ENCODE peak calls at places on chromosomes 3 and 15, in nine cellular contexts. One of them, this sample, is unnamed.

GRCh38 chr15:72616491-72617210 is 37.8 kb upstream of the GOLGA6B start:
- DNase-seq in cardiac fibroblast: no peak
- DNase-seq in uterus: no peak
- DNase-seq in DND-41: peak; percentile 9
- DNase-seq in dorsolateral prefrontal cortex: no peak
- DNase-seq in body of pancreas: no peak
- DNase-seq in neural crest cell: no peak
- DNase-seq in heart left ventricle: no peak
- DNase-seq in CD14-positive monocyte: no peak
- DNase-seq in this sample: no peak

GRCh38 chr15:48642795-48643194 is 2.7 kb downstream of the FBN1 start:
- DNase-seq in cardiac fibroblast: peak; percentile 53
- DNase-seq in uterus: no peak
- DNase-seq in DND-41: no peak
- DNase-seq in dorsolateral prefrontal cortex: no peak
- DNase-seq in body of pancreas: no peak
- DNase-seq in neural crest cell: no peak
- DNase-seq in heart left ventricle: no peak
- DNase-seq in CD14-positive monocyte: no peak
- DNase-seq in this sample: no peak

GRCh38 chr3:117547956-117548550 is 838.5 kb downstream of the TUSC7 start:
- DNase-seq in cardiac fibroblast: peak; percentile 66
- DNase-seq in uterus: no peak
- DNase-seq in DND-41: no peak
- DNase-seq in dorsolateral prefrontal cortex: no peak
- DNase-seq in body of pancreas: no peak
- DNase-seq in neural crest cell: no peak
- DNase-seq in heart left ventricle: no peak
- DNase-seq in CD14-positive monocyte: no peak
- DNase-seq in this sample: no peak

GRCh38 chr3:135155228-135155627 is 360.2 kb downstream of the EPHB1 start:
- DNase-seq in cardiac fibroblast: no peak
- DNase-seq in uterus: no peak
- DNase-seq in DND-41: no peak
- DNase-seq in dorsolateral prefrontal cortex: no peak
- DNase-seq in body of pancreas: no peak
- DNase-seq in neural crest cell: no peak
- DNase-seq in heart left ventricle: no peak
- DNase-seq in CD14-positive monocyte: no peak
- DNase-seq in this sample: no peak

GRCh38 chr3:69410301-69410700 is 24.4 kb upstream of the FRMD4B start:
- DNase-seq in cardiac fibroblast: peak; percentile 79
- DNase-seq in uterus: peak; percentile 59
- DNase-seq in DND-41: peak; percentile 87
- DNase-seq in dorsolateral prefrontal cortex: peak; percentile 38
- DNase-seq in body of pancreas: peak; percentile 76
- DNase-seq in neural crest cell: peak; percentile 70
- DNase-seq in heart left ventricle: peak; percentile 75
- DNase-seq in CD14-positive monocyte: peak; percentile 69
- DNase-seq in this sample: no peak

GRCh38 chr3:172536505-172536904 is 13.3 kb upstream of the TNFSF10 start:
- DNase-seq in cardiac fibroblast: no peak
- DNase-seq in uterus: no peak
- DNase-seq in DND-41: no peak
- DNase-seq in dorsolateral prefrontal cortex: no peak
- DNase-seq in body of pancreas: no peak
- DNase-seq in neural crest cell: no peak
- DNase-seq in heart left ventricle: no peak
- DNase-seq in CD14-positive monocyte: no peak
- DNase-seq in this sample: no peak

GRCh38 chr15:43763819-43764446 is 12.8 kb downstream of the ELL3 start:
- DNase-seq in cardiac fibroblast: no peak
- DNase-seq in uterus: no peak
- DNase-seq in DND-41: no peak
- DNase-seq in dorsolateral prefrontal cortex: no peak
- DNase-seq in body of pancreas: no peak
- DNase-seq in neural crest cell: no peak
- DNase-seq in heart left ventricle: no peak
- DNase-seq in CD14-positive monocyte: no peak
- DNase-seq in this sample: no peak

GRCh38 chr15:95636107-95636506 is 694.4 kb upstream of the NR2F2 start:
- DNase-seq in cardiac fibroblast: no peak
- DNase-seq in uterus: no peak
- DNase-seq in DND-41: no peak
- DNase-seq in dorsolateral prefrontal cortex: no peak
- DNase-seq in body of pancreas: no peak
- DNase-seq in neural crest cell: no peak
- DNase-seq in heart left ventricle: no peak
- DNase-seq in CD14-positive monocyte: no peak
- DNase-seq in this sample: no peak

GRCh38 chr3:55687526-55687925 is 200.4 kb upstream of the WNT5A start:
- DNase-seq in cardiac fibroblast: no peak
- DNase-seq in uterus: no peak
- DNase-seq in DND-41: no peak
- DNase-seq in dorsolateral prefrontal cortex: no peak
- DNase-seq in body of pancreas: no peak
- DNase-seq in neural crest cell: no peak
- DNase-seq in heart left ventricle: no peak
- DNase-seq in CD14-positive monocyte: no peak
- DNase-seq in this sample: no peak

GRCh38 chr3:174358252-174358651 is 500.9 kb upstream of the NAALADL2 start:
- DNase-seq in cardiac fibroblast: no peak
- DNase-seq in uterus: no peak
- DNase-seq in DND-41: no peak
- DNase-seq in dorsolateral prefrontal cortex: no peak
- DNase-seq in body of pancreas: no peak
- DNase-seq in neural crest cell: no peak
- DNase-seq in heart left ventricle: no peak
- DNase-seq in CD14-positive monocyte: no peak
- DNase-seq in this sample: no peak

GRCh38 chr3:194608981-194609380 is 24.2 kb downstream of the TMEM44 start:
- DNase-seq in cardiac fibroblast: no peak
- DNase-seq in uterus: no peak
- DNase-seq in DND-41: no peak
- DNase-seq in dorsolateral prefrontal cortex: no peak
- DNase-seq in body of pancreas: no peak
- DNase-seq in neural crest cell: no peak
- DNase-seq in heart left ventricle: no peak
- DNase-seq in CD14-positive monocyte: peak; percentile 27
- DNase-seq in this sample: no peak

GRCh38 chr3:156307704-156308103 is 187.3 kb downstream of the KCNAB1 start:
- DNase-seq in cardiac fibroblast: peak; percentile 89
- DNase-seq in uterus: peak; percentile 56
- DNase-seq in DND-41: no peak
- DNase-seq in dorsolateral prefrontal cortex: no peak
- DNase-seq in body of pancreas: peak; percentile 60
- DNase-seq in neural crest cell: no peak
- DNase-seq in heart left ventricle: peak; percentile 59
- DNase-seq in CD14-positive monocyte: no peak
- DNase-seq in this sample: no peak

GRCh38 chr3:155854147-155854940 is at the start of gene SLC33A1:
- DNase-seq in cardiac fibroblast: peak; percentile 100
- DNase-seq in uterus: peak; percentile 99
- DNase-seq in DND-41: peak; percentile 99
- DNase-seq in dorsolateral prefrontal cortex: peak; percentile 100
- DNase-seq in body of pancreas: peak; percentile 99
- DNase-seq in neural crest cell: peak; percentile 96
- DNase-seq in heart left ventricle: peak; percentile 99
- DNase-seq in CD14-positive monocyte: peak; percentile 99
- DNase-seq in this sample: peak; percentile 94

GRCh38 chr15:89903015-89903857 is 9.4 kb upstream of the AP3S2 start:
- DNase-seq in cardiac fibroblast: no peak
- DNase-seq in uterus: no peak
- DNase-seq in DND-41: no peak
- DNase-seq in dorsolateral prefrontal cortex: no peak
- DNase-seq in body of pancreas: no peak
- DNase-seq in neural crest cell: no peak
- DNase-seq in heart left ventricle: no peak
- DNase-seq in CD14-positive monocyte: no peak
- DNase-seq in this sample: no peak

GRCh38 chr3:112654492-112654891 is 13.5 kb upstream of the CCDC80 start:
- DNase-seq in cardiac fibroblast: peak; percentile 70
- DNase-seq in uterus: no peak
- DNase-seq in DND-41: no peak
- DNase-seq in dorsolateral prefrontal cortex: no peak
- DNase-seq in body of pancreas: no peak
- DNase-seq in neural crest cell: no peak
- DNase-seq in heart left ventricle: no peak
- DNase-seq in CD14-positive monocyte: no peak
- DNase-seq in this sample: no peak

GRCh38 chr3:45992820-45993219 is 2.8 kb downstream of the FYCO1 start:
- DNase-seq in cardiac fibroblast: peak; percentile 42
- DNase-seq in uterus: no peak
- DNase-seq in DND-41: peak; percentile 40
- DNase-seq in dorsolateral prefrontal cortex: no peak
- DNase-seq in body of pancreas: no peak
- DNase-seq in neural crest cell: no peak
- DNase-seq in heart left ventricle: no peak
- DNase-seq in CD14-positive monocyte: no peak
- DNase-seq in this sample: no peak

GRCh38 chr3:40404591-40405198 is 17.7 kb downstream of the ENTPD3 start:
- DNase-seq in cardiac fibroblast: no peak
- DNase-seq in uterus: no peak
- DNase-seq in DND-41: no peak
- DNase-seq in dorsolateral prefrontal cortex: no peak
- DNase-seq in body of pancreas: no peak
- DNase-seq in neural crest cell: no peak
- DNase-seq in heart left ventricle: no peak
- DNase-seq in CD14-positive monocyte: no peak
- DNase-seq in this sample: no peak

GRCh38 chr3:158471639-158472294 is 99.2 kb upstream of the MLF1 start:
- DNase-seq in cardiac fibroblast: peak; percentile 84
- DNase-seq in uterus: no peak
- DNase-seq in DND-41: no peak
- DNase-seq in dorsolateral prefrontal cortex: no peak
- DNase-seq in body of pancreas: no peak
- DNase-seq in neural crest cell: no peak
- DNase-seq in heart left ventricle: no peak
- DNase-seq in CD14-positive monocyte: no peak
- DNase-seq in this sample: no peak

GRCh38 chr3:147410518-147411234 is 1.5 kb downstream of the ZIC1 start:
- DNase-seq in cardiac fibroblast: no peak
- DNase-seq in uterus: no peak
- DNase-seq in DND-41: no peak
- DNase-seq in dorsolateral prefrontal cortex: no peak
- DNase-seq in body of pancreas: no peak
- DNase-seq in neural crest cell: no peak
- DNase-seq in heart left ventricle: no peak
- DNase-seq in CD14-positive monocyte: no peak
- DNase-seq in this sample: no peak

GRCh38 chr3:133538154-133538553 is 35.3 kb upstream of the CDV3 start:
- DNase-seq in cardiac fibroblast: no peak
- DNase-seq in uterus: no peak
- DNase-seq in DND-41: no peak
- DNase-seq in dorsolateral prefrontal cortex: no peak
- DNase-seq in body of pancreas: no peak
- DNase-seq in neural crest cell: no peak
- DNase-seq in heart left ventricle: no peak
- DNase-seq in CD14-positive monocyte: no peak
- DNase-seq in this sample: no peak

GRCh38 chr15:61037031-61037430 is 192.1 kb downstream of the RORA start:
- DNase-seq in cardiac fibroblast: peak; percentile 70
- DNase-seq in uterus: no peak
- DNase-seq in DND-41: no peak
- DNase-seq in dorsolateral prefrontal cortex: no peak
- DNase-seq in body of pancreas: no peak
- DNase-seq in neural crest cell: no peak
- DNase-seq in heart left ventricle: no peak
- DNase-seq in CD14-positive monocyte: no peak
- DNase-seq in this sample: no peak

GRCh38 chr15:38652998-38653397 is 88.4 kb upstream of the RASGRP1 start:
- DNase-seq in cardiac fibroblast: no peak
- DNase-seq in uterus: no peak
- DNase-seq in DND-41: peak; percentile 88
- DNase-seq in dorsolateral prefrontal cortex: no peak
- DNase-seq in body of pancreas: no peak
- DNase-seq in neural crest cell: no peak
- DNase-seq in heart left ventricle: no peak
- DNase-seq in CD14-positive monocyte: no peak
- DNase-seq in this sample: no peak

GRCh38 chr15:63243101-63243500 is 34.3 kb upstream of the APH1B start:
- DNase-seq in cardiac fibroblast: peak; percentile 66
- DNase-seq in uterus: peak; percentile 58
- DNase-seq in DND-41: no peak
- DNase-seq in dorsolateral prefrontal cortex: no peak
- DNase-seq in body of pancreas: peak; percentile 10
- DNase-seq in neural crest cell: no peak
- DNase-seq in heart left ventricle: peak; percentile 27
- DNase-seq in CD14-positive monocyte: no peak
- DNase-seq in this sample: no peak
- TF ChIP-seq CTCF in cardiac fibroblast: no peak
- TF ChIP-seq CTCF in uterus: no peak
- TF ChIP-seq CTCF in DND-41: no peak
- TF ChIP-seq CTCF in dorsolateral prefrontal cortex: no peak
- TF ChIP-seq CTCF in body of pancreas: no peak
- TF ChIP-seq CTCF in neural crest cell: no peak
- TF ChIP-seq CTCF in heart left ventricle: no peak
- TF ChIP-seq CTCF in CD14-positive monocyte: no peak
- TF ChIP-seq CTCF in this sample: no peak

GRCh38 chr3:131658115-131658514 is 155.3 kb upstream of the MRPL3 start:
- DNase-seq in cardiac fibroblast: no peak
- DNase-seq in uterus: no peak
- DNase-seq in DND-41: no peak
- DNase-seq in dorsolateral prefrontal cortex: no peak
- DNase-seq in body of pancreas: no peak
- DNase-seq in neural crest cell: no peak
- DNase-seq in heart left ventricle: no peak
- DNase-seq in CD14-positive monocyte: no peak
- DNase-seq in this sample: no peak
- TF ChIP-seq CTCF in cardiac fibroblast: no peak
- TF ChIP-seq CTCF in uterus: no peak
- TF ChIP-seq CTCF in DND-41: no peak
- TF ChIP-seq CTCF in dorsolateral prefrontal cortex: no peak
- TF ChIP-seq CTCF in body of pancreas: no peak
- TF ChIP-seq CTCF in neural crest cell: no peak
- TF ChIP-seq CTCF in heart left ventricle: no peak
- TF ChIP-seq CTCF in CD14-positive monocyte: no peak
- TF ChIP-seq CTCF in this sample: peak; percentile 4

GRCh38 chr3:153963012-153963411 is 158.2 kb upstream of the ARHGEF26 start:
- DNase-seq in cardiac fibroblast: no peak
- DNase-seq in uterus: no peak
- DNase-seq in DND-41: no peak
- DNase-seq in dorsolateral prefrontal cortex: no peak
- DNase-seq in body of pancreas: no peak
- DNase-seq in neural crest cell: no peak
- DNase-seq in heart left ventricle: no peak
- DNase-seq in CD14-positive monocyte: no peak
- DNase-seq in this sample: no peak
- TF ChIP-seq CTCF in cardiac fibroblast: no peak
- TF ChIP-seq CTCF in uterus: no peak
- TF ChIP-seq CTCF in DND-41: no peak
- TF ChIP-seq CTCF in dorsolateral prefrontal cortex: no peak
- TF ChIP-seq CTCF in body of pancreas: no peak
- TF ChIP-seq CTCF in neural crest cell: no peak
- TF ChIP-seq CTCF in heart left ventricle: no peak
- TF ChIP-seq CTCF in CD14-positive monocyte: no peak
- TF ChIP-seq CTCF in this sample: no peak

GRCh38 chr3:38480093-38480445 is 16.1 kb upstream of the EXOG start:
- DNase-seq in cardiac fibroblast: no peak
- DNase-seq in uterus: no peak
- DNase-seq in DND-41: no peak
- DNase-seq in dorsolateral prefrontal cortex: no peak
- DNase-seq in body of pancreas: no peak
- DNase-seq in neural crest cell: no peak
- DNase-seq in heart left ventricle: no peak
- DNase-seq in CD14-positive monocyte: no peak
- DNase-seq in this sample: no peak
- TF ChIP-seq CTCF in cardiac fibroblast: no peak
- TF ChIP-seq CTCF in uterus: no peak
- TF ChIP-seq CTCF in DND-41: no peak
- TF ChIP-seq CTCF in dorsolateral prefrontal cortex: peak; percentile 36
- TF ChIP-seq CTCF in body of pancreas: no peak
- TF ChIP-seq CTCF in neural crest cell: peak; percentile 13
- TF ChIP-seq CTCF in heart left ventricle: no peak
- TF ChIP-seq CTCF in CD14-positive monocyte: peak; percentile 47
- TF ChIP-seq CTCF in this sample: no peak

This sample was measured in D721Med.